ENCODE peak calls at places on chromosomes 5 and 9, in eight cellular contexts. One of them, this sample, is unnamed.

GRCh38 chr9:2493106-2493505 is 128.5 kb upstream of the VLDLR start:
- DNase-seq in heart left ventricle: peak; percentile 34
- DNase-seq in GM23338: no peak
- DNase-seq in mammary epithelial cell: no peak
- DNase-seq in tibial nerve: no peak
- DNase-seq in A549: no peak
- DNase-seq in Peyer's patch: no peak
- DNase-seq in GM23248: peak; percentile 80
- DNase-seq in this sample: peak; percentile 43

GRCh38 chr9:114276908-114277821 is 45.7 kb upstream of the ORM1 start:
- DNase-seq in tibial nerve: no peak
- DNase-seq in heart left ventricle: peak; percentile 6
- DNase-seq in GM23338: no peak
- DNase-seq in Peyer's patch: no peak
- DNase-seq in A549: no peak
- DNase-seq in GM23248: peak; percentile 98
- DNase-seq in mammary epithelial cell: peak; percentile 69
- DNase-seq in this sample: peak; percentile 95

GRCh38 chr5:150503386-150503785 is 4.5 kb upstream of the NDST1 start:
- DNase-seq in Peyer's patch: no peak
- DNase-seq in tibial nerve: no peak
- DNase-seq in GM23338: no peak
- DNase-seq in heart left ventricle: no peak
- DNase-seq in GM23248: no peak
- DNase-seq in A549: no peak
- DNase-seq in mammary epithelial cell: no peak
- DNase-seq in this sample: no peak

GRCh38 chr9:12416736-12417135 is 276.4 kb upstream of the TYRP1 start:
- DNase-seq in GM23338: no peak
- DNase-seq in Peyer's patch: no peak
- DNase-seq in GM23248: no peak
- DNase-seq in mammary epithelial cell: no peak
- DNase-seq in tibial nerve: no peak
- DNase-seq in A549: no peak
- DNase-seq in heart left ventricle: no peak
- DNase-seq in this sample: no peak

GRCh38 chr9:70477146-70477745 is 62.8 kb upstream of the KLF9 start:
- DNase-seq in GM23338: no peak
- DNase-seq in mammary epithelial cell: peak; percentile 80
- DNase-seq in heart left ventricle: no peak
- DNase-seq in Peyer's patch: no peak
- DNase-seq in GM23248: peak; percentile 43
- DNase-seq in tibial nerve: no peak
- DNase-seq in A549: no peak
- DNase-seq in this sample: peak; percentile 31

GRCh38 chr5:15823413-15823812 is 323.4 kb downstream of the FBXL7 start:
- DNase-seq in GM23248: peak; percentile 70
- DNase-seq in Peyer's patch: no peak
- DNase-seq in GM23338: no peak
- DNase-seq in heart left ventricle: no peak
- DNase-seq in A549: no peak
- DNase-seq in tibial nerve: no peak
- DNase-seq in mammary epithelial cell: no peak
- DNase-seq in this sample: peak; percentile 55

GRCh38 chr9:137422668-137423000 is 328 bp downstream of the EXD3 start:
- DNase-seq in tibial nerve: no peak
- DNase-seq in mammary epithelial cell: peak; percentile 58
- DNase-seq in Peyer's patch: no peak
- DNase-seq in A549: no peak
- DNase-seq in GM23248: peak; percentile 71
- DNase-seq in heart left ventricle: no peak
- DNase-seq in GM23338: no peak
- DNase-seq in this sample: peak; percentile 27

GRCh38 chr9:115262477-115262876 is 144.5 kb upstream of the TNC start:
- DNase-seq in tibial nerve: no peak
- DNase-seq in Peyer's patch: no peak
- DNase-seq in GM23338: no peak
- DNase-seq in GM23248: peak; percentile 69
- DNase-seq in heart left ventricle: peak; percentile 81
- DNase-seq in mammary epithelial cell: peak; percentile 100
- DNase-seq in A549: peak; percentile 68
- DNase-seq in this sample: peak; percentile 98

GRCh38 chr5:43664641-43665040 is 61.7 kb downstream of the NNT start:
- DNase-seq in GM23338: no peak
- DNase-seq in mammary epithelial cell: no peak
- DNase-seq in GM23248: peak; percentile 38
- DNase-seq in A549: no peak
- DNase-seq in tibial nerve: no peak
- DNase-seq in heart left ventricle: no peak
- DNase-seq in Peyer's patch: no peak
- DNase-seq in this sample: peak; percentile 78

GRCh38 chr5:100175346-100175745 is 359.8 kb upstream of the FAM174A start:
- DNase-seq in tibial nerve: no peak
- DNase-seq in A549: no peak
- DNase-seq in GM23248: no peak
- DNase-seq in Peyer's patch: no peak
- DNase-seq in mammary epithelial cell: no peak
- DNase-seq in heart left ventricle: no peak
- DNase-seq in GM23338: no peak
- DNase-seq in this sample: no peak

GRCh38 chr5:90528704-90529233 is 615 bp downstream of the LYSMD3 start:
- DNase-seq in heart left ventricle: no peak
- DNase-seq in tibial nerve: peak; percentile 11
- DNase-seq in GM23338: peak; percentile 17
- DNase-seq in A549: peak; percentile 13
- DNase-seq in mammary epithelial cell: peak; percentile 21
- DNase-seq in GM23248: peak; percentile 61
- DNase-seq in Peyer's patch: no peak
- DNase-seq in this sample: peak; percentile 11

GRCh38 chr5:34656700-34657549 is 797 bp downstream of the RAI14 start:
- DNase-seq in Peyer's patch: no peak
- DNase-seq in GM23338: peak; percentile 55
- DNase-seq in tibial nerve: no peak
- DNase-seq in A549: peak; percentile 21
- DNase-seq in heart left ventricle: peak; percentile 38
- DNase-seq in GM23248: peak; percentile 74
- DNase-seq in mammary epithelial cell: peak; percentile 29
- DNase-seq in this sample: no peak

GRCh38 chr5:9034671-9035070 is 511.2 kb downstream of the SEMA5A start:
- DNase-seq in Peyer's patch: no peak
- DNase-seq in A549: no peak
- DNase-seq in mammary epithelial cell: peak; percentile 55
- DNase-seq in heart left ventricle: no peak
- DNase-seq in tibial nerve: no peak
- DNase-seq in GM23248: peak; percentile 46
- DNase-seq in GM23338: no peak
- DNase-seq in this sample: peak; percentile 62

GRCh38 chr9:121662359-121662758 is 10.9 kb downstream of the DAB2IP start:
- DNase-seq in GM23338: no peak
- DNase-seq in mammary epithelial cell: no peak
- DNase-seq in A549: no peak
- DNase-seq in GM23248: no peak
- DNase-seq in tibial nerve: no peak
- DNase-seq in heart left ventricle: no peak
- DNase-seq in Peyer's patch: no peak
- DNase-seq in this sample: no peak

GRCh38 chr5:88677943-88678779 is 204.8 kb downstream of the MEF2C start:
- DNase-seq in mammary epithelial cell: no peak
- DNase-seq in A549: no peak
- DNase-seq in tibial nerve: no peak
- DNase-seq in Peyer's patch: no peak
- DNase-seq in GM23338: peak; percentile 73
- DNase-seq in heart left ventricle: no peak
- DNase-seq in GM23248: no peak
- DNase-seq in this sample: no peak

GRCh38 chr9:114687034-114687433 is 5.0 kb upstream of the TEX48 start:
- DNase-seq in GM23248: peak; percentile 56
- DNase-seq in tibial nerve: no peak
- DNase-seq in Peyer's patch: no peak
- DNase-seq in heart left ventricle: no peak
- DNase-seq in GM23338: no peak
- DNase-seq in A549: no peak
- DNase-seq in mammary epithelial cell: peak; percentile 68
- DNase-seq in this sample: no peak

GRCh38 chr9:127162046-127162445 is 39.6 kb upstream of the ANGPTL2 start:
- DNase-seq in GM23338: no peak
- DNase-seq in GM23248: no peak
- DNase-seq in heart left ventricle: peak; percentile 4
- DNase-seq in tibial nerve: no peak
- DNase-seq in A549: no peak
- DNase-seq in mammary epithelial cell: peak; percentile 17
- DNase-seq in Peyer's patch: no peak
- DNase-seq in this sample: no peak

GRCh38 chr5:82355921-82356454 is 77.8 kb upstream of the RPS23 start:
- DNase-seq in GM23338: no peak
- DNase-seq in mammary epithelial cell: no peak
- DNase-seq in tibial nerve: no peak
- DNase-seq in heart left ventricle: no peak
- DNase-seq in GM23248: peak; percentile 67
- DNase-seq in A549: no peak
- DNase-seq in Peyer's patch: no peak
- DNase-seq in this sample: peak; percentile 62

GRCh38 chr9:129552064-129552463 is 68.8 kb downstream of the C9orf50 start:
- DNase-seq in A549: no peak
- DNase-seq in Peyer's patch: no peak
- DNase-seq in GM23248: peak; percentile 30
- DNase-seq in mammary epithelial cell: no peak
- DNase-seq in tibial nerve: no peak
- DNase-seq in GM23338: no peak
- DNase-seq in heart left ventricle: no peak
- DNase-seq in this sample: no peak

GRCh38 chr9:37675661-37676060 is 24.9 kb downstream of the FRMPD1 start:
- DNase-seq in GM23338: no peak
- DNase-seq in GM23248: no peak
- DNase-seq in A549: no peak
- DNase-seq in mammary epithelial cell: no peak
- DNase-seq in heart left ventricle: no peak
- DNase-seq in tibial nerve: no peak
- DNase-seq in Peyer's patch: no peak
- DNase-seq in this sample: no peak
- H3K4me3 ChIP-seq in GM23338: no peak overlapping the region
- H3K4me3 ChIP-seq in GM23248: no peak overlapping the region
- H3K4me3 ChIP-seq in A549: no peak overlapping the region
- H3K4me3 ChIP-seq in mammary epithelial cell: no peak overlapping the region
- H3K4me3 ChIP-seq in heart left ventricle: no peak overlapping the region
- H3K4me3 ChIP-seq in tibial nerve: no peak overlapping the region
- H3K4me3 ChIP-seq in Peyer's patch: no peak overlapping the region
- H3K4me3 ChIP-seq in this sample: no peak overlapping the region

DNA sequence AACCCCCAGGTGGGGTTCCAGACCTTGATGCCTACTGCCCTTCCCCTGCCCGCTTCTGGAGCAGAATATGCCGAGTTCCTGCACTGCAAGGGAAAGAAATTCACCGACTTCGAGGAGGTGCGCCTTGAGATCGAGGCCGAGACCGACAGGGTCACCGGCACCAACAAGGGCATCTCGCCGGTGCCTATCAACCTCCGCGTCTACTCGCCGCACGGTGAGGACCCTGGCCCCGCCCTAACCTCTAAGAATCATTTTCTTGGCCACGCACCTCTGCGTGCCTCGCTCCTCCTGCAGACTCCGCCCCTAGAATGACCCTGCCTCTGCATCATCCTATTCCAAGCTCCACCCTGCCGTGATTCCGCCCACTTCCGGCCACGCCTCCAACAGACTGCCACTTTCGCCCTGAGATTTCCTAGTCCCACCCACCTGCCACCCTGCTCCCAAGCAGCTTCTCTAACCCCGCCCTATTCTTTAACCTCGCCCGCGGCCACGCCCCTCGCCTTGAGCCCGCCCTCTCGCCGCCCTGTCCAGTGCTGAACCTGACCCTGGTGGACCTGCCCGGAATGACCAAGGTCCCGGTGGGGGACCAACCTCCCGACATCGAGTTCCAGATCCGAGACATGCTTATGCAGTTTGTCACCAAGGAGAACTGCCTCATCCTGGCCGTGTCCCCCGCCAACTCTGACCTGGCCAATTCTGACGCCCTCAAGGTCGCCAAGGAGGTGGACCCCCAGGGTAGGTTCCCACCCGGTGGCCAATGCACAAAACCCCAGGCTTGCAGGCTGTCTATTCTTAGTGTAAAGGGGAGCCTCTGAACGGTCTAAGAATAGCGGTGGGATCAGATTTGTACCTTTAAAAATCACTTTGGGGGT is 15.6 kb downstream of the DNM1 start:
- DNase-seq in heart left ventricle: peak; percentile 90
- DNase-seq in A549: peak; percentile 96
- DNase-seq in mammary epithelial cell: peak; percentile 93
- DNase-seq in Peyer's patch: peak; percentile 90
- DNase-seq in GM23248: peak; percentile 65
- DNase-seq in GM23338: peak; percentile 99
- DNase-seq in tibial nerve: peak; percentile 88
- DNase-seq in this sample: peak; percentile 44
- H3K4me3 ChIP-seq in heart left ventricle: peak overlapping the region; percentile 49
- H3K4me3 ChIP-seq in A549: no peak overlapping the region
- H3K4me3 ChIP-seq in mammary epithelial cell: peak overlapping the region; percentile 18
- H3K4me3 ChIP-seq in Peyer's patch: peak overlapping the region; percentile 20
- H3K4me3 ChIP-seq in GM23248: no peak overlapping the region
- H3K4me3 ChIP-seq in GM23338: peak overlapping the region; percentile 45
- H3K4me3 ChIP-seq in tibial nerve: peak overlapping the region; percentile 37
- H3K4me3 ChIP-seq in this sample: no peak overlapping the region

GRCh38 chr5:157180374-157181264 is at the start of gene ITK:
- DNase-seq in GM23248: no peak
- DNase-seq in Peyer's patch: peak; percentile 30
- DNase-seq in tibial nerve: no peak
- DNase-seq in mammary epithelial cell: no peak
- DNase-seq in heart left ventricle: no peak
- DNase-seq in GM23338: no peak
- DNase-seq in A549: no peak
- DNase-seq in this sample: no peak
- H3K4me3 ChIP-seq in GM23248: no peak within 1 kb of the TSS
- H3K4me3 ChIP-seq in Peyer's patch: peak within 1 kb of the TSS; percentile 25
- H3K4me3 ChIP-seq in tibial nerve: no peak within 1 kb of the TSS
- H3K4me3 ChIP-seq in mammary epithelial cell: no peak within 1 kb of the TSS
- H3K4me3 ChIP-seq in heart left ventricle: no peak within 1 kb of the TSS
- H3K4me3 ChIP-seq in GM23338: no peak within 1 kb of the TSS
- H3K4me3 ChIP-seq in A549: no peak within 1 kb of the TSS
- H3K4me3 ChIP-seq in this sample: no peak within 1 kb of the TSS

GRCh38 chr5:111595425-111595824 is 83.1 kb upstream of the STARD4 start:
- DNase-seq in mammary epithelial cell: no peak
- DNase-seq in GM23248: no peak
- DNase-seq in tibial nerve: no peak
- DNase-seq in heart left ventricle: no peak
- DNase-seq in A549: no peak
- DNase-seq in Peyer's patch: no peak
- DNase-seq in GM23338: no peak
- DNase-seq in this sample: no peak

GRCh38 chr5:111596705-111597104 is 84.4 kb upstream of the STARD4 start:
- DNase-seq in heart left ventricle: no peak
- DNase-seq in GM23338: no peak
- DNase-seq in tibial nerve: no peak
- DNase-seq in A549: no peak
- DNase-seq in Peyer's patch: no peak
- DNase-seq in mammary epithelial cell: no peak
- DNase-seq in GM23248: no peak
- DNase-seq in this sample: no peak

GRCh38 chr5:111602817-111603445 is 90.6 kb upstream of the STARD4 start:
- DNase-seq in Peyer's patch: no peak
- DNase-seq in mammary epithelial cell: no peak
- DNase-seq in GM23248: no peak
- DNase-seq in heart left ventricle: no peak
- DNase-seq in A549: no peak
- DNase-seq in GM23338: no peak
- DNase-seq in tibial nerve: no peak
- DNase-seq in this sample: no peak

GRCh38 chr5:111603446-111603827 is 91.1 kb upstream of the STARD4 start:
- DNase-seq in GM23248: no peak
- DNase-seq in GM23338: no peak
- DNase-seq in tibial nerve: no peak
- DNase-seq in mammary epithelial cell: no peak
- DNase-seq in A549: no peak
- DNase-seq in heart left ventricle: no peak
- DNase-seq in Peyer's patch: no peak
- DNase-seq in this sample: peak; percentile 15

GRCh38 chr5:111598996-111599395 is 86.7 kb upstream of the STARD4 start:
- DNase-seq in Peyer's patch: no peak
- DNase-seq in heart left ventricle: no peak
- DNase-seq in A549: no peak
- DNase-seq in GM23248: no peak
- DNase-seq in mammary epithelial cell: no peak
- DNase-seq in tibial nerve: no peak
- DNase-seq in GM23338: no peak
- DNase-seq in this sample: no peak
- H3K4me3 ChIP-seq in Peyer's patch: no peak overlapping the region
- H3K4me3 ChIP-seq in heart left ventricle: no peak overlapping the region
- H3K4me3 ChIP-seq in A549: no peak overlapping the region
- H3K4me3 ChIP-seq in GM23248: no peak overlapping the region
- H3K4me3 ChIP-seq in mammary epithelial cell: no peak overlapping the region
- H3K4me3 ChIP-seq in tibial nerve: no peak overlapping the region
- H3K4me3 ChIP-seq in GM23338: no peak overlapping the region
- H3K4me3 ChIP-seq in this sample: no peak overlapping the region